ENCODE peak calls at places on chromosomes 5 and 9, in six cellular contexts. A is ovary; Q is CD8-positive, alpha-beta T cell; E is Calu3; X is fibroblast of mammary gland; F is thoracic aorta. V is an unnamed sample.

GRCh38 chr5:36744678-36745659 is 131.6 kb upstream of the NIPBL start:
- DNase-seq in A (peak), Q (no peak), E (peak), X (peak), F (no peak), V (peak)

GRCh38 chr5:56386046-56386445 is 152.9 kb upstream of the ANKRD55 start:
- DNase-seq in A (no peak), Q (no peak), E (no peak), X (no peak), F (no peak), V (no peak)

GRCh38 chr5:160235731-160236130 is 6.4 kb downstream of the FABP6 start:
- DNase-seq in A (no peak), Q (no peak), E (no peak), X (no peak), F (no peak), V (no peak)

GRCh38 chr5:172748341-172748843 is 22.6 kb downstream of the DUSP1 start:
- DNase-seq in A (peak), Q (no peak), E (no peak), X (no peak), F (peak), V (no peak)

GRCh38 chr9:18717751-18718150 is 243.8 kb downstream of the ADAMTSL1 start:
- DNase-seq in A (no peak), Q (no peak), E (no peak), X (peak), F (no peak), V (no peak)

GRCh38 chr5:151694035-151694485 is 7.3 kb upstream of the SPARC start:
- DNase-seq in A (no peak), Q (no peak), E (peak), X (no peak), F (no peak), V (no peak)

GRCh38 chr5:171823269-171823668 is 37.7 kb downstream of the SMIM23 start:
- DNase-seq in A (no peak), Q (no peak), E (peak), X (no peak), F (no peak), V (no peak)

GRCh38 chr9:22206833-22207232 is 197.7 kb upstream of the CDKN2B start:
- DNase-seq in A (no peak), Q (no peak), E (no peak), X (no peak), F (no peak), V (no peak)

GRCh38 chr9:100277166-100277979 is 75.4 kb downstream of the TEX10 start:
- DNase-seq in A (no peak), Q (no peak), E (no peak), X (peak), F (no peak), V (no peak)

GRCh38 chr5:38757451-38758245 is 88.2 kb upstream of the OSMR start:
- DNase-seq in A (no peak), Q (no peak), E (no peak), X (no peak), F (no peak), V (no peak)

GRCh38 chr9:14278291-14278721 is 35.6 kb downstream of the NFIB start:
- DNase-seq in A (no peak), Q (no peak), E (no peak), X (peak), F (no peak), V (no peak)

GRCh38 chr9:108053555-108054061 is 564.0 kb upstream of the KLF4 start:
- DNase-seq in A (peak), Q (no peak), E (no peak), X (peak), F (peak), V (no peak)

GRCh38 chr5:62489471-62489870 is 76.9 kb downstream of the IPO11 start:
- DNase-seq in A (no peak), Q (no peak), E (no peak), X (peak), F (no peak), V (no peak)

GRCh38 chr9:136678624-136679023 is 8.6 kb downstream of the AGPAT2 start:
- DNase-seq in A (no peak), Q (no peak), E (no peak), X (no peak), F (no peak), V (no peak)

GRCh38 chr5:43320846-43321245 is 7.6 kb upstream of the HMGCS1 start:
- DNase-seq in A (no peak), Q (no peak), E (no peak), X (no peak), F (no peak), V (no peak)

GRCh38 chr5:97231025-97231636 is 48.1 kb upstream of the RIOK2 start:
- DNase-seq in A (peak), Q (no peak), E (peak), X (peak), F (no peak), V (peak)

GRCh38 chr9:123663529-123663928 is 266.4 kb downstream of the DENND1A start:
- DNase-seq in A (no peak), Q (no peak), E (no peak), X (no peak), F (no peak), V (no peak)

GRCh38 chr5:73947876-73948275 is 321.9 kb downstream of the ARHGEF28 start:
- DNase-seq in A (no peak), Q (no peak), E (no peak), X (no peak), F (no peak), V (no peak)

GRCh38 chr5:59529286-59529685 is 364.2 kb downstream of the PDE4D start:
- DNase-seq in A (no peak), Q (no peak), E (no peak), X (no peak), F (no peak), V (no peak)

GRCh38 chr5:28344803-28345433 is 1306.5 kb upstream of the CDH9 start:
- DNase-seq in A (no peak), Q (no peak), E (peak), X (peak), F (no peak), V (peak)

GRCh38 chr5:44952376-44952775 is 143.6 kb downstream of the MRPS30 start:
- DNase-seq in A (no peak), Q (no peak), E (peak), X (peak), F (no peak), V (peak)

GRCh38 chr5:120605325-120606079 is 141.4 kb downstream of the PRR16 start:
- DNase-seq in A (no peak), Q (no peak), E (no peak), X (peak), F (no peak), V (no peak)

GRCh38 chr5:144202072-144202471 is 31.4 kb downstream of the KCTD16 start:
- DNase-seq in A (no peak), Q (no peak), E (no peak), X (no peak), F (no peak), V (no peak)

GRCh38 chr5:179553006-179553405 is 2.7 kb downstream of the RUFY1 start:
- DNase-seq in A (no peak), Q (no peak), E (no peak), X (no peak), F (no peak), V (no peak)

GRCh38 chr5:179550511-179551342 is at the start of gene RUFY1:
- DNase-seq in A (peak), Q (peak), E (peak), X (peak), F (no peak), V (peak)

GRCh38 chr5:179554981-179555380 is 4.6 kb downstream of the RUFY1 start:
- DNase-seq in A (no peak), Q (no peak), E (no peak), X (no peak), F (no peak), V (no peak)

GRCh38 chr5:179553875-179554274 is 3.5 kb downstream of the RUFY1 start:
- DNase-seq in A (no peak), Q (no peak), E (peak), X (peak), F (no peak), V (no peak)

DNA sequence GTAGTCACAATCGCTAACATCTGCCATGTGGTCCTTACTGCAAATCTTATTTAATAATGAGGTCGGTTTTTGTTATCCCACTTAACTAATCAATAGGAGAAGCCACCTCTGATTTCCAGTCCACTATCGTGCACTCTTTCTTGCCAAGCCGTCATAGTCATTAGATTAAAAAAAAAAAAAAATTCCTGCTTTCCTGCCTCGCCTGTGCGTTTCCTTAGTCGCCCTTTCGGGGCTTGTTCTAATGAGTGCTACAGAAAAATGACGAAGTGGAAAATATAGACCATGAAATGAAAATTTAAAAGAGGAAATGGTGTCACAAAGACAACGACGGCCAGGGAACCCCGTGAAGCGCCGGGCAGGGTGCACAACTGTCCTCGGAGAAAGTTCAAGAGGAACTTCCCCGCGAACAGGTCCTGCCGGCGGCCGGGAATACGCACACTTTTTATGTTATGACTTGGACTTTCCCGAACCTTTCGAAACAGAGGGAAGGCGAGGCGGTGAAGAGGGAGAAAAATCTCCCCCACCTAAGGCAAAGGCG is 312 bp upstream of the RUFY1 start:
- DNase-seq in A (no peak), Q (no peak), E (no peak), X (peak), F (no peak), V (peak)
- TF ChIP-seq CTCF in A (no peak), Q (no peak), E (no peak), X (no peak), F (peak), V (no peak)

DNA sequence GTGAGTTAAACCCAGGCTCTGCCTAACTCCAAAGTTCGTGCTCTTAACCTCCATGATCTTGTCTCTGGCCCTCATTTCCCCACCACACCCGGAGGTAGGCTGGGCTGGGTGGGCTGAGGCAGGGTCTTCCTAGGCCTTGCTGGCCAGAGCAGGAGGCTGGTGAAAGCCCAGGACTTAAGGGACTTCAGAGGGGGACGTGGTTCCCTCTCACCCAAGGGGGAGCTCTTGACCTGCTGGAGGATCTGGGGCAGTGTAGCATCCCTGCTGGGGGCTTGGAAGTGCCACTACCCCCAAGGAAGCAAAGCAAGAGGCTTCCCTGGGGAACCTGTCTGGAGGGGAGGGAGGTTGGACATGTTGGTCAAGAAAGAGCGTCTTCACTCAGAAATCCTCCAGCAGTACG is 14.7 kb downstream of the PITX1 start:
- DNase-seq in A (no peak), Q (no peak), E (no peak), X (no peak), F (no peak), V (no peak)
- TF ChIP-seq CTCF in A (no peak), Q (no peak), E (no peak), X (no peak), F (no peak), V (no peak)

DNA sequence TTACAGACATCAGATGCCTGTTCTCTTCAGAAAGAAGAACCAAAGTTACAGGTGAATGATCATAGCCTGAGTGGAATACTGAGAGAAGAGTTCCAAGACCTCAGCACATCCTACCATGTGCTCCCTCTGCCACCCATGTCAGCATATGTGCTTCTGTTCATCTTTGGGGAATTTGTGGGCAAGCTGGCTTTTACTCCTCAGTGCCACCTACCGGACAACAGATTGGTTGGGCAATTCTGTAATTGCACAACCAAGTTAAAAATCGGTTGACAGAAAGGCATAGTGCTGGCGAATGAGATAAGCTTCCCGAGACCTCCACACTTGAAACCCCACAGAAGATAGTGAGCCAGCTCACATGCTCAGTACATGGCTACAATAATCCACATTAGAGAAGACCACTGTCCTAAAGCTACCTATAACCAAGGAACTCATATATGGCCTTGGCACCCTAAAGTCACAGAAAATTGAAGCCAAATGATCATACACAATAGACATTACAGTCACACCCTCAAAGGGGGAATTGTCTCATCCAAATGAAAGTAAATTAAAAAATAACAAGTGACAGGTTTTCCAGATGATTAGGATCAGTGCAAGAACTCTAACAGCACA is 1238.0 kb upstream of the NUDT12 start:
- DNase-seq in A (no peak), Q (no peak), E (peak), X (peak), F (no peak), V (no peak)
- TF ChIP-seq CTCF in A (no peak), Q (no peak), E (peak), X (peak), F (no peak), V (peak)

GRCh38 chr9:26850995-26851394 is 41.6 kb downstream of the CAAP1 start:
- DNase-seq in A (no peak), Q (no peak), E (no peak), X (no peak), F (no peak), V (no peak)

GRCh38 chr9:26856413-26857032 is 36.1 kb downstream of the CAAP1 start:
- DNase-seq in A (no peak), Q (no peak), E (peak), X (peak), F (no peak), V (peak)
- TF ChIP-seq CTCF in A (no peak), Q (peak), E (peak), X (peak), F (no peak), V (peak)

GRCh38 chr5:146622391-146622790 is 106.4 kb upstream of the GPR151 start:
- DNase-seq in A (no peak), Q (no peak), E (no peak), X (no peak), F (no peak), V (no peak)
- TF ChIP-seq CTCF in A (no peak), Q (no peak), E (peak), X (peak), F (peak), V (no peak)

DNA sequence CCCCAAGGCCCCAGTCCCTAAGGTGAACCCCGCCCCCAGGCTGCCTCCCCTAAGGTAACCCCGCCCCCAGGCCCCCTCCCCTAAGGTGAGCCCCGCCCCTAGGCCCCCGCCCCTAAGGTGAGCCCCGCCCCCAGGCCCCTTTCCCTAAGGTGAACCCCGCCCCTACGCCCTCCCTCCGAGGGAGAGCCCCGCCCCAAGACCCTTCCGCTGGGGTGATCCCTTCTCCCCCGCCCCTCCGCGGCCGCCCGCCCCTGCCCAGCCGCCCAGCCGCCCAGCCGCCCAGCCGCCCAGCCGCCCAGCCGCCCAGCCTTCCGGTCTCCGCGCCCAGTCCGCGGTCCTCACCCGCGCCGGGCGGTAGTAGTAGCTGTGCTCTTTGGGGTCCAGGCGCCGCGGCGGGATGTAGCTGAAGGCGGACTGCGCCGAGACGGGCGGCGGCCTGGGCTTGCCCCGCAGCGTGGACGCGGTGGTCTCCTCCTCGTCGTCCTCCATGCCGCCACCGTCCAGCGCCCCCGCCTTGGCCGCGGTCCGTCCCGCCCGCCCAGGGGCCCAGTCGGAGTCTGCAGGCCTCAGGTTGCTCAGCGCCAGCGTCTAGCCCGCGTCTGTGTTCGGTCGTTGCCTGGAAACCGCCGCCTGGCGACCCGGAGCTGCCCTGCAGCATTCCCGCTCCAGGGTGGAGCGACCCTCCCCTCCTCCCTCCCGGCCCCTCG is at the start of gene CFAP90:
- DNase-seq in A (peak), Q (no peak), E (peak), X (peak), F (no peak), V (no peak)
- TF ChIP-seq CTCF in A (no peak), Q (no peak), E (no peak), X (peak), F (peak), V (no peak)

DNA sequence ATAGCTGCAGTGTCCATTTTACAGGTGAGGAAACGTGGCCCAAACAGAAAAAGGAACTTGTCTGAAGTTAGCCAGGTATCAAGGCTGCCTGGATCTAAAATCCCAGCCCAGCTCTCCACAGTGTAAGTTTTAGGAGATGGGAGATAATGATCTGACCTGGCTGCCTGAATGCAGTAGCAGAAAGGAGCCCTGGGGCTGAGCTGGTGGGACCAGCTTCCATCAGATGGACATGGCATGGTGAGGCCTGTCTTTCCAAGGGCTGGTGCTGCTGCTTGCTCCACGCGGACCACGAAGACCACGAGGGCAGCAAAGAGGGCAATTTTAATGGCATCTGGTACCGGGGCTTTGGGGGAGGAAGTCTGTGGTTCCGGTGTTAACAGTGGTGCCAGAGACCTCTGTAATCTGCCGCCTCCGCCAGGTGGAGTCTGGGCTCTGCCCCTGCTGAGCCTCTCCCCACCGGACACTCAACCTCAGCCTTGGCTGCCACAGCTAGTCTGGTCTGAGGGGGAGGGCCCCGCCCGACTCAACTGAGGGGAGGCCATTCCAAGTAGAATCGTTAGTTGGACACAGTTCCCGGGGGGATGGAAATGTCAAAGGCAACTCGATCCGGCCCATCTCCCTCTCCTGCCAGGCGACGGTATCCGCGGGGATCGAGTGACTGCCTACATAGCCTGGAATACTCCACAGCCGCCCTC is 650 bp downstream of the MYORG start:
- DNase-seq in A (peak), Q (no peak), E (peak), X (peak), F (no peak), V (peak)
- TF ChIP-seq CTCF in A (no peak), Q (peak), E (no peak), X (no peak), F (no peak), V (no peak)

GRCh38 chr5:176694631-176695030 is 47.3 kb downstream of the TSPAN17 start:
- DNase-seq in A (no peak), Q (no peak), E (no peak), X (no peak), F (no peak), V (no peak)

GRCh38 chr5:176694146-176694545 is 46.9 kb downstream of the TSPAN17 start:
- DNase-seq in A (no peak), Q (no peak), E (no peak), X (no peak), F (no peak), V (no peak)

GRCh38 chr5:176692835-176693476 is 45.7 kb downstream of the TSPAN17 start:
- DNase-seq in A (no peak), Q (no peak), E (peak), X (no peak), F (no peak), V (no peak)

GRCh38 chr5:176693477-176693851 is 46.2 kb downstream of the TSPAN17 start:
- DNase-seq in A (no peak), Q (no peak), E (peak), X (no peak), F (no peak), V (no peak)

DNA sequence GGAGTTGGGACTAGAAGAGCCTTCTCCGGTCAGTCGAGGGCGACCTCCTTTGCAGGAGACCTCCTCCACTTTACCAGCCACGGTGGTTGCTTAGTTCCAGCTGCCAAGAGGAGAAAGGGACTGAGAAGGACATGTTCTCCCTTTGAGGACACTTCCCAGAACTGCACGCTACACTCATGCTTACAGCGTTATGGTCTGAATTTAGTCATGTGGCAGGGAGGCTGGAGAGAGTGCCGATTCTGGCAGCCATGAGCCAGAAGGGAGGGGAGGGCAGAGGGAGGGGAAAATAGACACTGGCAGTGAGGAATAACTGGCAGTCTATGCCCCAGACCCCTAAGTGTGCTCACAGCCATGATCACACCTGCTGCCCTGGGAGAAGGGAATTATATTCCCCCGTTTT is 47.8 kb downstream of the TSPAN17 start:
- DNase-seq in A (no peak), Q (no peak), E (no peak), X (no peak), F (no peak), V (no peak)
- TF ChIP-seq CTCF in A (no peak), Q (no peak), E (no peak), X (no peak), F (no peak), V (no peak)

DNA sequence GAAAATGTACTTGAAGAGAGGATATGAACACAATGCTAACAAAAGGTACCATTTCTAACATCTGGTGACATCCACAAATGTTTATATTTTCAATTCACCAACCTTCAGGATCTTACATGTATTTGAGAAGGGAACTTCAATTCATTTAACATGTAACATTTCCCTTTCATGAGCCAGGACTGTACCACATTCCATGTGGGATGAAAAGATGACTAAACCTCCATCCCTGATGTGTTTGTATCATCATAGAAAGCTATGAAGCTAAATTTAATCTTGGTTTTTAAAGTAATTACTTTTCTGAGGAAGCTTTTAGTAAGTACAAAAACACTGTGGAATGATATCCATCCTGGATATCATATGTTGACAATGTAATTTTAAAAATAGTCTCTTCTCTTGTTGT is 78.2 kb upstream of the GNA14 start:
- DNase-seq in A (no peak), Q (no peak), E (no peak), X (no peak), F (no peak), V (no peak)
- TF ChIP-seq CTCF in A (no peak), Q (no peak), E (no peak), X (no peak), F (no peak), V (no peak)